ENCODE peak calls at places on chromosomes 11 and 22, in six cellular contexts. L, H, K, T, Q and P are unnamed samples.

GRCh38 chr11:68498903-68499883 is 38.6 kb downstream of the PPP6R3 start:
- DNase-seq in L (no peak), Q (no peak), T (no peak), K (no peak), H (no peak), P (no peak)

GRCh38 chr11:43150697-43151096 is 161.1 kb upstream of the API5 start:
- DNase-seq in H (no peak), K (no peak), L (no peak), Q (no peak), T (no peak), P (no peak)

GRCh38 chr22:23829845-23830372 is 8.9 kb downstream of the DERL3 start:
- DNase-seq in Q (peak), K (no peak), T (no peak), H (no peak), L (no peak), P (no peak)

GRCh38 chr11:1307998-1308744 is 1.3 kb downstream of the TOLLIP start:
- DNase-seq in L (no peak), H (no peak), Q (peak), T (no peak), K (no peak), P (peak)

GRCh38 chr22:48083502-48083901 is 1321.1 kb downstream of the TBC1D22A start:
- DNase-seq in L (no peak), H (no peak), K (no peak), Q (no peak), T (no peak), P (no peak)

GRCh38 chr11:26765323-26765722 is 43.5 kb upstream of the SLC5A12 start:
- DNase-seq in Q (no peak), T (no peak), H (no peak), K (no peak), L (no peak), P (no peak)

GRCh38 chr11:2787816-2788750 is 88.3 kb upstream of the KCNQ1OT1 start:
- DNase-seq in L (no peak), T (peak), K (no peak), Q (no peak), H (peak), P (peak)

GRCh38 chr11:38060930-38061329 is 1462.9 kb upstream of the RAG2 start:
- DNase-seq in L (no peak), Q (no peak), K (no peak), H (no peak), T (no peak), P (no peak)

GRCh38 chr22:46183733-46184132 is 33.4 kb downstream of the PPARA start:
- DNase-seq in H (no peak), T (no peak), K (no peak), L (no peak), Q (no peak), P (no peak)

GRCh38 chr11:105935791-105936190 is 86.2 kb downstream of the MSANTD4 start:
- DNase-seq in H (no peak), K (no peak), T (no peak), L (no peak), Q (peak), P (no peak)

GRCh38 chr11:19552100-19552499 is 160.5 kb upstream of the NAV2 start:
- DNase-seq in Q (no peak), H (no peak), K (no peak), L (no peak), T (no peak), P (no peak)

GRCh38 chr11:118975771-118976709 is 4.5 kb downstream of the FOXR1 start:
- DNase-seq in T (no peak), L (no peak), H (no peak), Q (no peak), K (no peak), P (peak)

GRCh38 chr11:125950696-125951645 is 5.1 kb downstream of the VSIG10L2 start:
- DNase-seq in H (no peak), Q (peak), T (peak), K (no peak), L (peak), P (peak)

GRCh38 chr11:38648597-38648996 is 2050.6 kb upstream of the RAG2 start:
- DNase-seq in Q (no peak), K (no peak), H (no peak), T (no peak), L (no peak), P (no peak)

GRCh38 chr22:49063040-49063329 is 764.7 kb downstream of the BRD1 start:
- DNase-seq in H (no peak), T (no peak), K (no peak), L (no peak), Q (no peak), P (no peak)

GRCh38 chr22:35170716-35171697 is 86.3 kb upstream of the HMGXB4 start:
- DNase-seq in T (no peak), Q (no peak), L (no peak), K (no peak), H (no peak), P (no peak)

GRCh38 chr11:120009938-120010337 is 128.0 kb downstream of the TRIM29 start:
- DNase-seq in H (no peak), L (no peak), Q (no peak), K (no peak), T (no peak), P (no peak)

GRCh38 chr22:38239101-38239761 is 33.6 kb downstream of the TMEM184B start:
- DNase-seq in T (no peak), H (no peak), L (no peak), K (no peak), Q (peak), P (peak)

GRCh38 chr22:49979587-49980264 is 19.2 kb downstream of the PIM3 start:
- DNase-seq in T (peak), H (no peak), K (no peak), L (no peak), Q (no peak), P (peak)

GRCh38 chr22:43443072-43443471 is 31.3 kb downstream of the MPPED1 start:
- DNase-seq in L (no peak), T (no peak), H (no peak), K (no peak), Q (no peak), P (no peak)

GRCh38 chr11:120510406-120511115 is 987 bp upstream of the GRIK4 start:
- DNase-seq in Q (no peak), K (no peak), T (no peak), L (no peak), H (no peak), P (no peak)

GRCh38 chr11:11569936-11570491 is 51.8 kb downstream of the GALNT18 start:
- DNase-seq in T (peak), K (peak), H (no peak), Q (no peak), L (no peak), P (peak)

GRCh38 chr22:29202231-29203192 is 3.2 kb upstream of the EMID1 start:
- DNase-seq in K (peak), H (no peak), T (peak), L (no peak), Q (peak), P (peak)

GRCh38 chr11:1129666-1130160 is 28.0 kb upstream of the MUC5AC start:
- DNase-seq in L (no peak), Q (no peak), T (no peak), H (no peak), K (no peak), P (no peak)

GRCh38 chr22:18111759-18112330 is 1.2 kb downstream of the TUBA8 start:
- DNase-seq in Q (no peak), T (no peak), K (no peak), L (no peak), H (no peak), P (no peak)

GRCh38 chr11:12962306-12962705 is 46.8 kb upstream of the RASSF10 start:
- DNase-seq in L (no peak), T (no peak), H (no peak), Q (no peak), K (no peak), P (no peak)

GRCh38 chr11:105357764-105358163 is 218.2 kb upstream of the CARD18 start:
- DNase-seq in K (no peak), H (no peak), Q (peak), T (no peak), L (no peak), P (peak)

GRCh38 chr11:34251640-34251980 is 106.2 kb downstream of the ABTB2 start:
- DNase-seq in T (no peak), L (no peak), H (no peak), Q (peak), K (no peak), P (no peak)

GRCh38 chr22:47615051-47615450 is 852.6 kb downstream of the TBC1D22A start:
- DNase-seq in H (peak), T (no peak), L (no peak), Q (no peak), K (no peak), P (no peak)

GRCh38 chr11:8223513-8223899 is 40.2 kb downstream of the LMO1 start:
- DNase-seq in L (no peak), T (no peak), H (no peak), K (no peak), Q (peak), P (no peak)

GRCh38 chr22:49712195-49712791 is 115.4 kb downstream of the BRD1 start:
- DNase-seq in L (no peak), T (no peak), Q (no peak), H (no peak), K (no peak), P (no peak)

GRCh38 chr11:12213920-12214319 is 103.5 kb downstream of the MICAL2 start:
- DNase-seq in Q (peak), K (no peak), L (no peak), H (no peak), T (no peak), P (no peak)

GRCh38 chr11:123578778-123579481 is 75.5 kb downstream of the SCN3B start:
- DNase-seq in Q (no peak), T (no peak), L (no peak), K (no peak), H (no peak), P (no peak)

GRCh38 chr11:11948242-11948947 is 60.0 kb downstream of the DKK3 start:
- DNase-seq in K (no peak), T (no peak), L (no peak), Q (no peak), H (no peak), P (no peak)

GRCh38 chr22:42857845-42858481 is 890 bp upstream of the ARFGAP3 start:
- DNase-seq in K (no peak), T (no peak), Q (no peak), L (peak), H (no peak), P (peak)

GRCh38 chr11:46721286-46721685 is 2.3 kb downstream of the F2 start:
- DNase-seq in H (no peak), T (no peak), Q (no peak), K (no peak), L (no peak), P (no peak)

GRCh38 chr11:46718155-46719019 is 626 bp upstream of the F2 start:
- DNase-seq in K (no peak), H (no peak), L (no peak), T (peak), Q (no peak), P (peak)

GRCh38 chr11:46722566-46723358 is 3.7 kb downstream of the F2 start:
- DNase-seq in K (no peak), Q (no peak), T (no peak), H (no peak), L (no peak), P (no peak)

GRCh38 chr11:46719543-46720218 is 668 bp downstream of the F2 start:
- DNase-seq in K (no peak), L (no peak), Q (no peak), T (no peak), H (no peak), P (no peak)

GRCh38 chr11:46719048-46719542 is at the start of gene F2:
- DNase-seq in Q (no peak), H (no peak), L (no peak), T (no peak), K (no peak), P (no peak)
- TF ChIP-seq POLR2A in Q (no peak), H (no peak), L (no peak), T (no peak), K (no peak), P (no peak)

DNA sequence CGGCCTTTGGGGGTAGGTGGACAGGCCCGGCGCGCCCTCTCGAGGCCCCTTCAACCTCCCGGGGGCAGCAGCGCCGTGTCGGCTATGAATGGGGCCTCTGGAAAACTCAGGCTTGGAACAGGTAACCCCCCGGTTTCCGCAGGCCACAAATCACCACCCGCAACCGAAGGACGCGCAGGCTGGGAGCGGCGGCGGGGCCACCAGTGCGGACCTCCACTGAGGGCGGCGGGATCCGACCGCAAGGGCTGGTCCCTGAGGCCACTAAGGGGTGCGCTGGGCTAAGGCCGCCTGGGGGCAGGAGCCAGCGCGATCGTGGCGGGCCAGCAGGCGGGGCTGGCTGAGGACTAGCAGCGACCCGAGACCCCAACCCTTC is 695 bp upstream of the ATF4 start:
- DNase-seq in L (peak), H (no peak), Q (no peak), K (peak), T (peak), P (peak)
- TF ChIP-seq CTCF in L (no peak), H (no peak), Q (peak), K (peak), T (peak), P (peak)

GRCh38 chr22:36239401-36240171 is at the start of gene APOL2:
- DNase-seq in H (peak), Q (peak), L (peak), T (peak), K (peak), P (peak)
- TF ChIP-seq POLR2A in H (no peak), Q (peak), L (peak), T (peak), K (peak), P (peak)

GRCh38 chr11:82854242-82854641 is 46.0 kb downstream of the PRCP start:
- DNase-seq in Q (peak), T (no peak), K (no peak), L (no peak), H (no peak), P (no peak)

GRCh38 chr11:82858133-82858532 is 42.1 kb downstream of the PRCP start:
- DNase-seq in H (no peak), Q (no peak), K (no peak), T (no peak), L (no peak), P (no peak)

GRCh38 chr11:82857145-82857544 is 43.1 kb downstream of the PRCP start:
- DNase-seq in L (no peak), H (no peak), T (no peak), Q (no peak), K (no peak), P (no peak)

GRCh38 chr11:82858556-82859091 is 41.6 kb downstream of the PRCP start:
- DNase-seq in K (no peak), T (no peak), H (no peak), Q (peak), L (no peak), P (no peak)

DNA sequence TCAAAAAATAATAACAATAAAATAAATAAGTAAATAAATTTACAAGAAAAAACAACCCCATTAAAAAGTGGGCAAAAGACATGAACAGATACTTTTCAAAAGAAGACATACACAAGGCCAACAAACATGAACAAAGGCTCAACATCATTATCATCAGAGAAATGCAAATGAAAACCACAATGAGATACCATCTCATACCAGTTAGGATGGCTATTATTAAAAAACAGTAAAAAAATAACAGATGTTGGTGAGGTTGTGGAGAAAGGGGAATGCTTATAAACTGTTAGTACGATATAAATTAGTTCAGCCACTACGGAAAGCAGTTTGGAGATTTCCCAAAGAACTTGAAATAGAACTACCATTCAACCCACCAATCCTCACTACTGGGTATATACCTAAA is 44.6 kb downstream of the PRCP start:
- DNase-seq in H (no peak), K (no peak), T (no peak), Q (no peak), L (no peak), P (no peak)
- TF ChIP-seq CTCF in H (no peak), K (no peak), T (no peak), Q (no peak), L (no peak), P (no peak)